ENCODE peak calls at places on chromosomes 3 and 15, in six cellular contexts. U, B, Y, N, X and P are unnamed samples.

GRCh38 chr3:4067893-4068292 is 235.3 kb upstream of the SETMAR start:
- DNase-seq in U (no peak), B (no peak), Y (no peak), N (no peak), X (no peak), P (no peak)

GRCh38 chr3:10449436-10449835 is 56.0 kb downstream of the ATP2B2 start:
- DNase-seq in U (no peak), B (no peak), Y (no peak), N (no peak), X (no peak), P (no peak)

GRCh38 chr15:64096486-64097431 is 977 bp downstream of the SNX1 start:
- DNase-seq in U (no peak), B (no peak), Y (no peak), N (peak), X (no peak), P (no peak)

GRCh38 chr15:59553879-59554735 is 57.5 kb upstream of the GCNT3 start:
- DNase-seq in U (peak), B (no peak), Y (no peak), N (peak), X (no peak), P (peak)

GRCh38 chr3:135170732-135171131 is 375.7 kb downstream of the EPHB1 start:
- DNase-seq in U (no peak), B (no peak), Y (no peak), N (no peak), X (no peak), P (no peak)

GRCh38 chr15:57146394-57147140 is 228.1 kb downstream of the TCF12 start:
- DNase-seq in U (no peak), B (no peak), Y (no peak), N (peak), X (peak), P (no peak)

GRCh38 chr3:12139111-12139511 is 19.6 kb downstream of the TIMP4 start:
- DNase-seq in U (no peak), B (no peak), Y (peak), N (peak), X (peak), P (no peak)

GRCh38 chr3:194314669-194315068 is 36.5 kb downstream of the CPN2 start:
- DNase-seq in U (no peak), B (no peak), Y (no peak), N (no peak), X (no peak), P (no peak)

GRCh38 chr3:98519351-98519750 is 3.4 kb downstream of the CLDND1 start:
- DNase-seq in U (no peak), B (no peak), Y (no peak), N (no peak), X (no peak), P (no peak)

GRCh38 chr3:17135696-17136095 is 250.9 kb downstream of the PLCL2 start:
- DNase-seq in U (no peak), B (no peak), Y (no peak), N (no peak), X (no peak), P (no peak)

GRCh38 chr3:111691293-111691909 is 96.3 kb upstream of the ZBED2 start:
- DNase-seq in U (no peak), B (no peak), Y (no peak), N (peak), X (no peak), P (no peak)

GRCh38 chr3:94121161-94121560 is 58.3 kb downstream of the NSUN3 start:
- DNase-seq in U (no peak), B (no peak), Y (no peak), N (no peak), X (no peak), P (no peak)

GRCh38 chr3:82130056-82130455 is 368.6 kb upstream of the GBE1 start:
- DNase-seq in U (no peak), B (no peak), Y (no peak), N (peak), X (no peak), P (no peak)

GRCh38 chr3:168040624-168041208 is 55.0 kb downstream of the GOLIM4 start:
- DNase-seq in U (no peak), B (no peak), Y (no peak), N (peak), X (peak), P (no peak)

GRCh38 chr3:8581806-8582436 is 62.7 kb downstream of the SSUH2 start:
- DNase-seq in U (no peak), B (no peak), Y (no peak), N (no peak), X (no peak), P (no peak)
- TF ChIP-seq POLR2AphosphoS5 in U (no peak), B (no peak), Y (no peak), N (no peak), X (no peak), P (no peak)

DNA sequence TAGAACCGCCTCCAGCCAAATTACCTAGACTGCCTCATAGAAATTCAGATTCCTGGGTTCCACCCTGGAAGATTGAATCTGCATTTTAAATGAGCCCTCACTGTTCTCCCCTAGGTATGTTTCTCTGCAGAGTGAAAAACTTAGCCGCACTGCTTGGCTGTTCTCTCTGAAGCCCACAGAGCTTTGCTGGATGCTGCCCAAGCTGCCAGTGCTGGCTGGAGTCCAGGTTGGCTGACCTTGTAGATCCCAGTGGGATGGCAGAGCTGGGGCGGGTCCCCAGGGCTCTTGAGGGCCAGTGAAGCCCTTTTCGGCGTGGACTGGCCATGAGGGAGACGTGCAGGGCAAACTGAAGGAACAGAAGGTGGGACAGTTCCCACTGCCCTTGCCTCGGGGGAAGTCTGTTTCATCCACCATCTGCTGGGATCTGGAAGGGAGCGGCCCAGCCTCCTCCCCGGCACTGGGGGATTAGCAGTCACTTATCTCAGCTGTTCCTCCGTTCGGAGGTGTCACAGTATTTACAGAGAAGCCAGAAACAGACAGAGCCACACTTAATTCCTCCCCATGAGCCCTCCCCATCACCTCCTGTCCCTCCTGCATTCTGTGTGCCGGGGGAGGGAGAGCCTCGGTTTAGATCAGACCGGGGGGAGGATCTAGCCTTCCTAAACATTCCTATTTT is 3.9 kb upstream of the ACTC1 start:
- DNase-seq in U (no peak), B (no peak), Y (no peak), N (peak), X (no peak), P (no peak)
- TF ChIP-seq POLR2A in U (no peak), B (no peak), Y (no peak), N (no peak), X (no peak), P (no peak)

GRCh38 chr3:42439461-42440075 is 29.2 kb upstream of the LYZL4 start:
- DNase-seq in U (no peak), B (no peak), Y (no peak), N (no peak), X (no peak), P (no peak)
- TF ChIP-seq POLR2AphosphoS5 in U (no peak), B (no peak), Y (no peak), N (no peak), X (no peak), P (no peak)

DNA sequence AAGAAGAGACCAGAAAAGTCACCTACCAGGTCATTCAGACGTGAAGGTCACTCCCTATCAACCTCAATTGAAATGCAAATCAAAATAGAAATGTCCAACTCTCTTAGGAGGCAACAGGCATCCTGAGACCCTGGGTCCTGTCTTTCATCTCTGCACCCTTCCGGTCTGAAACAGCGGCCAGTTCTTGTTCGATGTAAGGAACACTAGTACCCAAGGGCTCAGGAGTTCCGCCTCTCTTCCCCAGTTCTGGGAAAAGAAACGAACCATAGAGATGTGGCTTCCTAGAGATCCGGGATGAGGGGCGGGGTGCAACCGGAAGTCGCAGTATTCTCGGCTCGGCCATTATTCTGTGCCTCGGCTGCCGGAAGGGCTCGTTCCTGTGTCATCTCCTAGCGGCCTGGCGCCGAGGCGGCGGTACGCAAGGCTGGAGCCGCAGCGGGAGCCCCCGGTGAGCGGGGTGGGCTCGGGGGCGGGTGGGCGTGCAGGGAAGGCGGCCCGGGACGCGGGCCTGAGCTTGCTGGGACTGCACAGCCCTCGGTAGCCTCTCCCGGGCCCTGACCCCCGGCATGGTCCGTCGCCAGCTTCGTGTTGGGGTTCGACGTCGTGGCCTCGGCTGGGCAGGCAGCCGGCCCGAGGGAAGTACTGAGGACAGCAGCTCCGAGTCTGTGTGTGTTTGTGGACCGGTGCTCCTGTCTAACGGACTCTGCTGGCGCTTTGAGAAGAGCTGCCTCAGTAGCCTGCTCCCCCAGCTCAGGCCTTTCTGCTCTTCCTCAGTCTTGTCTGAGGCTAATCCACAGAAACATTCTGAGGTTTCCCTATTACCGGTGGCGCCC is at the start of gene ZNF197:
- DNase-seq in U (peak), B (peak), Y (peak), N (peak), X (peak), P (peak)
- TF ChIP-seq POLR2A in U (no peak), B (peak), Y (peak), N (peak), X (peak), P (no peak)

DNA sequence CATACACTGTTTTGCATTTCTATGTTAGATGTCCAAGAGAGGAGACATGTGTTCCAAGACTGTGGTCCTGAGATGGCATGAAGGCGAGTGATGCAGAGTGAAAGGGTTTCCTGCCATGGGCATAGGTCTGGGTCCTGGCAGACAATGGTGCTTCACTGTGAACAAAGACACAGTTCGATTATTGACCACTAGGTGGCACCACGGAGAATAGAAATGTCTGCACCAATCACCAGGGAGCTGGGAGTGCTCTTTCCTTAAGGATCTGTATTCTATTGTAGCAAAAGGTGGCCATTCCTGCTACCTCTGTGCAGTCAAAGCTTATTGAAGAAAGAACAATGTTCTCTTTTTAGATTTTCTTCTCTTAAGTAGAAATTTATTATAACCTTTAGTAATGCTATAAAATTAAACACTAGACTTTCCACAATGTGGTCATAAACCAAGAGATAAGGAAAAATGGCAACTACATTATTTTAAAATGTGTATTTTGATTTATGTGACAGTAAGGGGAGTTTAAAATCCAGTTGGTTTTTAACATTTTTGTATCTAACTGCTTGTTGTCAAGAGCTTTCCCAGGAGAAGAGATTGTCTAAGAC is 88.7 kb downstream of the GABRG3 start:
- DNase-seq in U (no peak), B (no peak), Y (no peak), N (peak), X (peak), P (no peak)
- TF ChIP-seq POLR2AphosphoS5 in U (no peak), B (no peak), Y (no peak), N (no peak), X (no peak), P (no peak)

DNA sequence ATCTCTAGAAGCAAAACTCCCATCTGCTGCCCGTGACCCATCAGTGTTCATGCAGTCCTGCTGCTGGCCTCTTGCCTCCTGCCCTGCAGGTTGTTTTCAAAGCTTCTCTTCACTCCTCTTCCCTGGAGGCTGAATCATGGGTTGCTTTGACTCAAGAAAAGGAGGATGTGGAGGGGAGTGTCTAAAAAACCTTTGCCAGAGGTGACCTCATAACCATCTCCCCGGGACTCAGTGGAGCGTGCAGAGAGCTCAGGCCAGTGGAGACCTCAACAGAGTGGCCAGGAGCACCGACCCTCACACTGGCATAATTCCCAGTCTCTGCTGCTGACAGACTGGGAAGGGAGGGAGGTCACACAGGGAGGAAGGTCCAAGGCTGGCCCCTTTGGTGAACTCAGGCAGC is 60.9 kb upstream of the ITGA11 start:
- DNase-seq in U (no peak), B (no peak), Y (no peak), N (no peak), X (no peak), P (no peak)
- TF ChIP-seq POLR2A in U (no peak), B (no peak), Y (no peak), N (no peak), X (no peak), P (no peak)

GRCh38 chr3:69745503-69745902 is 6.2 kb downstream of the MITF start:
- DNase-seq in U (no peak), B (no peak), Y (no peak), N (no peak), X (no peak), P (no peak)

GRCh38 chr3:69744507-69744906 is 5.2 kb downstream of the MITF start:
- DNase-seq in U (no peak), B (no peak), Y (no peak), N (no peak), X (no peak), P (no peak)

GRCh38 chr3:69747511-69748248 is 8.4 kb downstream of the MITF start:
- DNase-seq in U (no peak), B (no peak), Y (no peak), N (no peak), X (no peak), P (no peak)

GRCh38 chr3:69743975-69744374 is 4.7 kb downstream of the MITF start:
- DNase-seq in U (no peak), B (no peak), Y (no peak), N (no peak), X (no peak), P (no peak)

GRCh38 chr3:69746119-69746518 is 6.9 kb downstream of the MITF start:
- DNase-seq in U (no peak), B (no peak), Y (no peak), N (no peak), X (no peak), P (no peak)
- TF ChIP-seq POLR2AphosphoS5 in U (no peak), B (no peak), Y (peak), N (no peak), X (no peak), P (peak)

GRCh38 chr3:113834983-113835382 is 3.6 kb upstream of the GRAMD1C start:
- DNase-seq in U (no peak), B (no peak), Y (no peak), N (no peak), X (no peak), P (no peak)

GRCh38 chr3:113839551-113839950 is 963 bp downstream of the GRAMD1C start:
- DNase-seq in U (no peak), B (no peak), Y (no peak), N (no peak), X (no peak), P (no peak)

DNA sequence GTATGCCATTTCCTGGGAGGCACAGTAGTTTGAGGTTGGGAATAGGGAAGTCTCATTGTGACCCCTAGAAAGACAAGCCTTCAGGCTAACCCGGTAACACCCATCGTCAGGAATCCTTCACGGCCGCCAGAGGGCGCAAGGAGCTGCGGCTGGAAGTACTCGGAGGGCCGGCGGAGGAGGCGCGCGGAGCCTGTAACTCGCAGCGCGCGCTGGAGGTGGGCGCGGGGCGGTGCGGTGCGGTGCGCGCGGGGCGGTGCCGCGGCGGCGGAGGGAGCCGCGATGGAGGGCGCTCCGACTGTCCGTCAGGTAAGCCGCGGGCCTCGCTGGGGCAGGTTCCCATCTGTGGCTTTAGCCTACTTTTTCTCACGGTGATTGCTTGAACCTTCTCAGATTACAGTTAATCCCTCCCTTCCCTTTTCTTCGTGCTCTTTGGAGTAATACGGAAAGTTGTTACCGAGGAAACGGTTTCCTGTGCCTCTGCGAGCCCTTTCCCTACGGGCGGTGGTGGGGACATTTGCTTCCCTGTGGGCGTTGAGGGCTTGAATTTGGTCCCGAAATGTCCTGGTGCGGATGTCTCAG is at the start of gene GRAMD1C:
- DNase-seq in U (peak), B (peak), Y (peak), N (peak), X (peak), P (peak)
- TF ChIP-seq POLR2A in U (no peak), B (no peak), Y (no peak), N (no peak), X (no peak), P (no peak)

DNA sequence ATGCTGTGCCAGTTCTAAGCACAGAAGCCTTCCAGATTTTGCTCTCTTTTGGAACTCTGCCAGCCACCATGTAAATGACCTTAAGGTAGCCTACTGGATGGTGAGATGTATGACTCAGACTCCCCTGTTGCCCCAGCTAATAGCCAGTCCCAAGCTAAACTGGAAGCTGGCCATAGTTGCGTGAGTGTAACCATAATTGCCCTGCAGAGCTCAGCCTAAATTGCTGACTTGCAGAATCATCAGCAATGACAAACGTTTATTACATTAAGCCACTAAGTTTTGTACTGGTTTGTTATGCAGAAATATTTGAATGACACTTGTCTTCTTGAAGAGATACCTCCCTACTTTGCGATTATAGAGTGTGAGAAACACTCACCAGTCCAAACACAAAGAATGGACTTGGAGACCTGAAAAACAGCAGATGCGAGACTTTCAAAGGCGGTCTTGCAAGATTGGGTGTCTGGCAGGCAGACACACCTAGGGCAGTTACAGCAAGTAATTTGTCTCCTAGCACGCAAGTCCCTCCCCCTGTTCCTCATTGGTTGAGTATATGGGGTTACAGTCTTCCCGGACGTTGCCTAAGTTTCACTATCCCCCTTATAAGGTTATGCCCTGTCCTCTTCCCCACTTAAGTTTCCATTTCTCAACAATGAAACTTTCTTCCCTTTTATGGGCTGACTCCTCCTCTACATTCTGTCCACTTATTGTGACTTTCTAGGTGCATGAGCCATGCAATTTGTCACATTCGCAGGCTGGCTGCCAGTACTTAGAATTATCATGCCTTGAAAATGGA is 83.6 kb upstream of the XCR1 start:
- DNase-seq in U (peak), B (no peak), Y (peak), N (peak), X (peak), P (no peak)
- TF ChIP-seq POLR2AphosphoS5 in U (no peak), B (no peak), Y (no peak), N (no peak), X (no peak), P (no peak)

DNA sequence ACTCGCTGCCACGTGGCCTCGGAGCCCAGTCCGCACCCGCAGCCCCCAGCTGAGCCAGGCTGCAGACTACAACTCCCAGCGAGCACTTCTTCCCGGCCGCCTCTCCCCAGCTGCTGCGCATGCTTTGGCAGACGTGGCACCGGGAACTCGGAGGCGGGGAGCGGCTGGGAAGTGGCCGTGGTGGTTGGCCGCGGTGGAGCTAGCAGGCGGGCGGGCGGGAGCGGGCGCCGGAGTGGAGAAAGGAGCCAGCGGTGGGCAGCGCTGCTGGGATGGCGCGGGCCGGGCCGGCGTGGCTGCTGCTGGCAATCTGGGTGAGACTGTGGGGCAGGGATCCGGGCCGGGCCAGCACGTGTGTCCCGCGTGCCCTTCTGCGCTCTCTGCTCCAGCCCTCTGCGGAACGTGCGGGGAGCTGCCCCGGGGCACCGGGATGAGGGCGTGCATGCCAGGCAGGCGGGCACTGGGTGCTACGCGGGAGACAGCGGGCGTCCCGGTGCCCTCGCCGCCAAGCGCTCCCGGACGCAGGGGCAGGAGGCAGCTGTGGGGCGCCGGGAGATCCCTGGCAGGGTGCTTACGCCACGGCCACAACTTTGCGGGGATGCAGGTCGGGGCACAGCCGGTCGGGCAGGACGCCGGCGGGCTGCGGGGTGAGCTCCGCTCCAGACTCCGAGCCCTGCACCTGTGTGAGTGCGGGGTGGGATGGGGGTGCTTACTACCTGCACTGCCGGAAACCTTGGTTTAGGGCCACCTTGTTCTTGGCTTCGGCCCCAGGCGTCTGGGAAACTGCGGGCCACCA is at the start of gene PDIA5:
- DNase-seq in U (peak), B (peak), Y (peak), N (peak), X (peak), P (peak)
- TF ChIP-seq POLR2A in U (no peak), B (peak), Y (peak), N (peak), X (peak), P (peak)